ENCODE peak calls at places on chromosomes 3 and 15, in four cellular contexts. T is fibroblast of lung, D is AG10803, S is kidney epithelial cell. G is an unnamed sample.

GRCh38 chr15:57873564-57874209 is 167.2 kb downstream of the POLR2M start:
- DNase-seq in S (peak; percentile 21), T (peak; percentile 18), D (peak; percentile 53), G (peak; percentile 28)

GRCh38 chr3:189041482-189042090 is 130.2 kb upstream of the TPRG1 start:
- DNase-seq in T (peak; percentile 55), S (peak; percentile 9), D (peak; percentile 24), G (no peak)

GRCh38 chr15:85063522-85063921 is 81.9 kb downstream of the PDE8A start:
- DNase-seq in D (no peak), T (no peak), S (no peak), G (no peak)

GRCh38 chr15:74621936-74622335 is 6.3 kb downstream of the CLK3 start:
- DNase-seq in D (no peak), T (no peak), S (no peak), G (no peak)

GRCh38 chr15:27341780-27342343 is 370.9 kb downstream of the GABRG3 start:
- DNase-seq in T (no peak), D (no peak), S (no peak), G (no peak)

GRCh38 chr3:16070707-16071106 is 103.8 kb upstream of the GALNT15 start:
- DNase-seq in T (no peak), S (no peak), D (no peak), G (no peak)

GRCh38 chr3:34109846-34110245 is 311.4 kb downstream of the PDCD6IP start:
- DNase-seq in T (no peak), S (no peak), D (no peak), G (no peak)

GRCh38 chr3:100553618-100554372 is 55.6 kb upstream of the ADGRG7 start:
- DNase-seq in S (no peak), T (no peak), D (no peak), G (no peak)

GRCh38 chr3:45946307-45946706 is 3.0 kb downstream of the CXCR6 start:
- DNase-seq in S (no peak), D (peak; percentile 25), T (no peak), G (no peak)

GRCh38 chr3:155282416-155283091 is 10.9 kb downstream of the STRIT1 start:
- DNase-seq in S (no peak), T (peak; percentile 74), D (peak; percentile 70), G (no peak)

GRCh38 chr3:160003520-160004128 is 15.0 kb downstream of the IL12A start:
- DNase-seq in T (peak; percentile 58), S (no peak), D (peak; percentile 54), G (no peak)

GRCh38 chr3:160451602-160452001 is 2.0 kb upstream of the TRIM59 start:
- DNase-seq in T (no peak), D (peak; percentile 23), S (no peak), G (no peak)

GRCh38 chr3:86785381-86785780 is 205.6 kb downstream of the VGLL3 start:
- DNase-seq in D (peak; percentile 69), S (no peak), T (peak; percentile 81), G (no peak)

GRCh38 chr3:197216169-197216860 is 82.1 kb downstream of the DLG1 start:
- DNase-seq in T (peak; percentile 92), D (peak; percentile 81), S (no peak), G (peak; percentile 62)

GRCh38 chr3:147620906-147621305 is 211.7 kb downstream of the ZIC1 start:
- DNase-seq in S (no peak), T (no peak), D (peak; percentile 16), G (no peak)

GRCh38 chr15:90039996-90040395 is 38.9 kb downstream of the ZNF710 start:
- DNase-seq in S (no peak), T (no peak), D (no peak), G (no peak)

GRCh38 chr3:132399054-132399929 is 18.0 kb upstream of the DNAJC13 start:
- DNase-seq in S (no peak), T (peak; percentile 80), D (peak; percentile 69), G (no peak)

GRCh38 chr15:88388702-88389101 is 78.5 kb downstream of the MRPL46 start:
- DNase-seq in D (no peak), T (no peak), S (peak; percentile 16), G (no peak)

GRCh38 chr15:64749167-64749566 is 26.2 kb downstream of the RBPMS2 start:
- DNase-seq in D (peak; percentile 78), T (peak; percentile 14), S (peak; percentile 34), G (no peak)

GRCh38 chr3:25863011-25863415 is 73.1 kb downstream of the OXSM start:
- DNase-seq in T (no peak), D (no peak), S (no peak), G (no peak)

GRCh38 chr15:72796515-72797337 is 13.2 kb upstream of the ADPGK start:
- DNase-seq in D (peak; percentile 31), T (peak; percentile 44), S (no peak), G (no peak)

GRCh38 chr3:40451551-40451950 is 5.6 kb upstream of the RPL14 start:
- DNase-seq in D (no peak), S (no peak), T (no peak), G (no peak)

GRCh38 chr3:171055336-171056178 is 29.0 kb upstream of the SLC2A2 start:
- DNase-seq in T (peak; percentile 50), D (peak; percentile 36), S (peak; percentile 74), G (no peak)

GRCh38 chr3:149969945-149970715 is 565 bp downstream of the PFN2 start:
- DNase-seq in T (peak; percentile 94), D (peak; percentile 81), S (no peak), G (peak; percentile 57)

GRCh38 chr3:108404409-108404808 is 106.0 kb downstream of the MYH15 start:
- DNase-seq in D (no peak), S (no peak), T (no peak), G (peak; percentile 45)

GRCh38 chr3:176931991-176932390 is 265.3 kb downstream of the TBL1XR1 start:
- DNase-seq in D (no peak), T (no peak), S (no peak), G (no peak)

GRCh38 chr3:66270726-66271125 is 49.9 kb downstream of the SLC25A26 start:
- DNase-seq in S (no peak), D (no peak), T (peak; percentile 85), G (no peak)

GRCh38 chr3:179196700-179197099 is 48.5 kb downstream of the PIK3CA start:
- DNase-seq in S (no peak), D (no peak), T (no peak), G (no peak)

GRCh38 chr15:85946986-85947385 is 132.7 kb upstream of the AGBL1 start:
- DNase-seq in D (no peak), T (no peak), S (no peak), G (no peak)

GRCh38 chr3:177459397-177459796 is 262.1 kb upstream of the TBL1XR1 start:
- DNase-seq in T (peak; percentile 79), D (peak; percentile 67), S (peak; percentile 64), G (no peak)

GRCh38 chr3:38323060-38323459 is 23.5 kb upstream of the XYLB start:
- DNase-seq in T (no peak), D (no peak), S (no peak), G (no peak)

GRCh38 chr3:194584866-194585265 is 48.4 kb downstream of the TMEM44 start:
- DNase-seq in D (peak; percentile 20), S (no peak), T (peak; percentile 39), G (no peak)

GRCh38 chr3:16818945-16819344 is 65.8 kb upstream of the PLCL2 start:
- DNase-seq in T (no peak), D (no peak), S (no peak), G (no peak)

GRCh38 chr3:69738291-69738690 is 973 bp upstream of the MITF start:
- DNase-seq in S (no peak), T (peak; percentile 33), D (no peak), G (no peak)

GRCh38 chr3:61561374-61562041 is at the start of gene PTPRG:
- DNase-seq in T (peak; percentile 96), S (peak; percentile 63), D (peak; percentile 95), G (peak; percentile 81)

GRCh38 chr15:101501703-101502373 is 12.3 kb upstream of the PCSK6 start:
- DNase-seq in D (peak; percentile 22), S (no peak), T (no peak), G (no peak)

DNA sequence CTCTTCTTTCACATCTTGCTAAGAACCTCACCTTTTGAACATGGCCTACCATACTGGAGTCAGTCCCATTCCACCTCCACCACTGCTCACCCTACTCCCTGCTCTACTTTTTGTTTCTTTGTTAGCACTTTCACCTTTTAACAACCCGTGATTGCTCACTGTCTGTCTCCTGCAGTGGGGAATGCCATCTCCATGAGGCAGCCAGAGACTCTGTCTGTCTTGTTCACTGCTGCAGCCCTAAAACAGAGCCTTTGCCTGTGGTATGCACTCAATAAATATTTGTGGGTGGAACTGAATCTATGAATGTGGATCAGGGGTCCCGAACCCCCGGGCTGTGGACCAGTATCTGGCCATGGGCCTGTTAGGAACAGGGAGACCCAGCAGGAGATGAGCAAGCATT is 16.5 kb upstream of the TLE3 start:
- DNase-seq in S (no peak), D (no peak), T (no peak), G (no peak)
- TF ChIP-seq CTCF in S (no peak), D (no peak), T (no peak), G (no peak)

GRCh38 chr3:32934150-32934742 is 17.2 kb upstream of the CCR4 start:
- DNase-seq in D (peak; percentile 13), T (peak; percentile 36), S (no peak), G (no peak)
- TF ChIP-seq CTCF in D (peak; percentile 75), T (peak; percentile 76), S (peak; percentile 74), G (peak; percentile 80)

GRCh38 chr15:59158701-59159034 is 48.0 kb upstream of the LDHAL6B start:
- DNase-seq in T (no peak), D (no peak), S (no peak), G (no peak)

GRCh38 chr15:59157398-59157797 is 49.2 kb upstream of the LDHAL6B start:
- DNase-seq in D (no peak), T (no peak), S (no peak), G (no peak)

GRCh38 chr15:59159210-59159609 is 47.4 kb upstream of the LDHAL6B start:
- DNase-seq in D (no peak), S (no peak), T (no peak), G (no peak)

GRCh38 chr15:59157840-59158700 is 48.6 kb upstream of the LDHAL6B start:
- DNase-seq in S (no peak), T (no peak), D (peak; percentile 52), G (no peak)

GRCh38 chr15:59160880-59161593 is 45.6 kb upstream of the LDHAL6B start:
- DNase-seq in T (peak; percentile 44), D (no peak), S (no peak), G (no peak)
- TF ChIP-seq CTCF in T (peak; percentile 73), D (peak; percentile 45), S (peak; percentile 50), G (peak; percentile 49)

DNA sequence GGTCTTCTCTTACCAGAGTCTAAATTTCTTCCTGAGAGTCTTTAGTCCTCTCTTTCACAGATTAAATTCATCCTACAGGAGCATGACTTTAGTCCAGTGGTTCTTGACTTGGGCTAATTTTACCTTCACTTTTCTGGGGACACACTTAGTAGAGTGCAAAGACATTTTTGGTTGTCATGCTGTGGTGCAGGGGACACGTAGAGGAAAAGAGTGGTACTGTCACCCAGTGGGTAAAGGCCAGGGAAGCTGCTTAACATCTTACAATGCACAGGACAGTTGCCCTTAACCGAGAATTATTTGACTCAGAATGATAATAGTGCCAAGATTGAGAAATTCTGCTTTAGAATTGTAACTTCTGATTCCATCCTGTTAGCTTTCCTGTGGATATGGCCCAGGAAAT is 772.5 kb upstream of the GRM7 start:
- DNase-seq in S (no peak), T (no peak), D (no peak), G (no peak)
- TF ChIP-seq CTCF in S (no peak), T (no peak), D (no peak), G (no peak)

GRCh38 chr3:9779721-9780450 is 10.1 kb upstream of the CAMK1 start:
- DNase-seq in S (no peak), T (no peak), D (no peak), G (no peak)
- TF ChIP-seq CTCF in S (no peak), T (no peak), D (no peak), G (no peak)

GRCh38 chr15:70508561-70509281 is 254.6 kb downstream of the UACA start:
- DNase-seq in D (peak; percentile 77), S (peak; percentile 85), T (peak; percentile 73), G (peak; percentile 97)
- TF ChIP-seq CTCF in D (no peak), S (no peak), T (peak; percentile 25), G (no peak)

G was measured in retinal pigment epithelial cell.